ENCODE peak calls at places on chromosomes 4 and X, in five cellular contexts. M is HCT116, E is A549, W is HepG2, F is WTC11. S is an unnamed sample.

GRCh38 chr4:43066415-43066814 is 173.9 kb downstream of the GRXCR1 start:
- DNase-seq in W (no peak), F (no peak), M (no peak), E (no peak), S (no peak)

GRCh38 chrX:134569306-134569705 is 89.0 kb downstream of the PLAC1 start:
- DNase-seq in F (no peak), W (no peak), E (no peak), M (no peak), S (no peak)

GRCh38 chrX:52426810-52427209 is 58.0 kb downstream of the XAGE2 start:
- DNase-seq in M (no peak), W (no peak), E (no peak), F (no peak), S (no peak)

GRCh38 chr4:160026720-160027119 is 923.8 kb downstream of the RAPGEF2 start:
- DNase-seq in W (no peak), E (peak; percentile 80), F (peak; percentile 44), M (peak; percentile 39), S (peak; percentile 14)

GRCh38 chr4:11728165-11728564 is 299.5 kb upstream of the HS3ST1 start:
- DNase-seq in E (no peak), W (no peak), M (no peak), F (no peak), S (no peak)

GRCh38 chr4:150960818-150961217 is 54.3 kb downstream of the LRBA start:
- DNase-seq in W (peak; percentile 35), F (peak; percentile 69), E (peak; percentile 53), M (no peak), S (peak; percentile 34)

GRCh38 chrX:34716322-34716721 is 59.2 kb upstream of the TMEM47 start:
- DNase-seq in F (no peak), E (peak; percentile 2), W (no peak), M (no peak), S (no peak)

GRCh38 chr4:147790412-147790811 is 58.5 kb downstream of the ARHGAP10 start:
- DNase-seq in M (no peak), E (no peak), W (no peak), F (no peak), S (no peak)

GRCh38 chrX:149867488-149867887 is 13.5 kb upstream of the MAGEA8 start:
- DNase-seq in W (no peak), F (no peak), M (no peak), E (no peak), S (no peak)

GRCh38 chrX:115564243-115564642 is 3.3 kb downstream of the PLS3 start:
- DNase-seq in M (no peak), E (no peak), W (peak; percentile 10), F (no peak), S (no peak)

GRCh38 chr4:37641886-37642849 is 44.0 kb downstream of the RELL1 start:
- DNase-seq in E (no peak), M (no peak), W (peak; percentile 60), F (no peak), S (no peak)

GRCh38 chrX:111352424-111352823 is 59.6 kb downstream of the DCX start:
- DNase-seq in M (no peak), E (peak; percentile 0), W (peak; percentile 0), F (no peak), S (no peak)

GRCh38 chr4:70992354-70992753 is 1.1 kb upstream of the DCK start:
- DNase-seq in F (peak; percentile 21), W (no peak), E (peak; percentile 28), M (peak; percentile 23), S (peak; percentile 33)

GRCh38 chr4:15729910-15730533 is 27.2 kb downstream of the BST1 start:
- DNase-seq in E (peak; percentile 40), M (peak; percentile 19), W (peak; percentile 45), F (no peak), S (peak; percentile 75)

GRCh38 chr4:176635372-176636261 is 157.1 kb downstream of the VEGFC start:
- DNase-seq in M (no peak), E (peak; percentile 97), F (no peak), W (no peak), S (peak; percentile 24)

GRCh38 chr4:925771-926500 is 6.2 kb downstream of the GAK start:
- DNase-seq in M (no peak), E (no peak), W (no peak), F (no peak), S (no peak)

GRCh38 chr4:184792334-184792733 is 33.4 kb downstream of the ACSL1 start:
- DNase-seq in W (no peak), E (no peak), M (no peak), F (no peak), S (no peak)

GRCh38 chrX:1223253-1223621 is 10.8 kb upstream of the CRLF2 start:
- DNase-seq in M (no peak), F (no peak), W (no peak), E (no peak), S (no peak)

GRCh38 chr4:80610845-80611244 is 275.3 kb downstream of the CFAP299 start:
- DNase-seq in F (no peak), E (no peak), W (no peak), M (no peak), S (peak; percentile 53)

GRCh38 chr4:27186710-27187109 is 326.1 kb downstream of the STIM2 start:
- DNase-seq in M (no peak), F (no peak), E (no peak), W (no peak), S (no peak)

GRCh38 chr4:27184508-27185155 is 324.0 kb downstream of the STIM2 start:
- DNase-seq in E (no peak), M (no peak), W (no peak), F (no peak), S (no peak)

GRCh38 chr4:27194599-27194998 is 334.0 kb downstream of the STIM2 start:
- DNase-seq in W (no peak), E (no peak), M (no peak), F (no peak), S (no peak)

GRCh38 chr4:27187786-27188185 is 327.1 kb downstream of the STIM2 start:
- DNase-seq in W (no peak), F (no peak), E (no peak), M (no peak), S (no peak)

GRCh38 chr4:27189683-27190082 is 329.0 kb downstream of the STIM2 start:
- DNase-seq in F (no peak), M (no peak), E (no peak), W (no peak), S (no peak)
- TF ChIP-seq MAX in F (no peak), M (no peak), E (no peak), W (no peak), S (no peak)

DNA sequence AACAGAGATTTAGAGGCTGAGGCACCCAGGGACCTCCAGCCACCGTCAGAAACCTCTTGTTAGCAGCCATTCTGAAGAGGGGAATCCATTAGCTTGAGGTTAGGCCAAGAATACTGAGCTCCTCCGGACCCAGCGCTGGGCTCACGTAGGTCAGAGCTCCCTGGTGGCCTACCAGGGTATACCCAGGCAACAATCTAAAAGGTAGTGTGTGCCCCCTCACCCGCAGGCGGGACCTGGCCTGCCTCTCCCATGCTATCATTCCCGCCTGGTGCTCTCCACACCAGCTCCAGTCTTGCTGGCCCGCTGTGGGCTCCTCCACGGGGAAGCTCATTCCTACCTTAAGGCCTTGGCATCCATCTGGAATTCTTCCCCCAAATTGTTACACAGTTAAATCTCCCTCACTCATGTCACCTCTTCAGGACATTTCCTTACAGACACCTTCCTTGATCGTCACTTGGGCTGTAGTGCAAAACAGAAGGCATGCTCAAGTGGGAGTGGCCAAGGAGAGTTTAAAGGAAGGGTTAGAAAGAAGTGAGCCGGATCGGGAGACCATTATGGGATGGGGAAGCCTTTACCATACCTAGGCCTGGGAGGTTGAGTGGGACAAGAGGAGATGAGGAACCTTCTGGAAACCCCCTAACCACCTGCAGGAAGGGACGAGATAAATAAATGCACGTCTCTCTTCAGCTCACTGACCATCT is 102.5 kb downstream of the UCHL1 start:
- DNase-seq in F (peak; percentile 60), W (no peak), E (peak; percentile 84), M (no peak), S (no peak)
- TF ChIP-seq MAX in F (no peak), W (no peak), E (peak; percentile 27), M (no peak), S (no peak)

DNA sequence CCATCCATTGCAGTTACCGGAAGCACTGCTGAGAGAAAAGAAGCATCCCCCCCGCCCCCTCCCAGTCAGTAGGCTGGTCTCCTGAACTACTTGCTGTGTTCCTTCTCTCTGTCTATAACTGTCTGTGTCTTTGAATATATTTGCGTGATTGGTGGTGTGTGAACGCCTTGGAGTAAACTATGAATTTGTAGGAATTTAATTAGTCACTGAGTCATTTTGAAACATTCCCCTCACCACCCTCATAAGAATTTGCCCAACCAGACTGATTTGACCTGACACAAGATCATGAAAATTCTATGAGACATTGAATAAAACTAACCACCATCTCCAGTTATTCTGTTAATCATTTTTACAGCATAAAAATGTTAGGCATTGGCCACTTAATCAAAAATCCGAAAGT is 6.8 kb upstream of the NXF3 start:
- DNase-seq in F (no peak), W (no peak), E (no peak), M (no peak), S (no peak)
- TF ChIP-seq MAX in F (no peak), W (no peak), E (no peak), M (no peak), S (no peak)

GRCh38 chr4:13543091-13543581 is 1.2 kb downstream of the NKX3-2 start:
- DNase-seq in M (no peak), W (no peak), F (no peak), E (no peak), S (no peak)

GRCh38 chr4:13545394-13545808 is 1.1 kb upstream of the NKX3-2 start:
- DNase-seq in E (no peak), M (no peak), F (no peak), W (no peak), S (no peak)

GRCh38 chr4:13543648-13544555 is at the start of gene NKX3-2:
- DNase-seq in W (no peak), M (no peak), E (no peak), F (no peak), S (peak; percentile 70)

GRCh38 chr4:13546374-13546854 is 2.1 kb upstream of the NKX3-2 start:
- DNase-seq in M (no peak), F (no peak), E (no peak), W (no peak), S (no peak)

DNA sequence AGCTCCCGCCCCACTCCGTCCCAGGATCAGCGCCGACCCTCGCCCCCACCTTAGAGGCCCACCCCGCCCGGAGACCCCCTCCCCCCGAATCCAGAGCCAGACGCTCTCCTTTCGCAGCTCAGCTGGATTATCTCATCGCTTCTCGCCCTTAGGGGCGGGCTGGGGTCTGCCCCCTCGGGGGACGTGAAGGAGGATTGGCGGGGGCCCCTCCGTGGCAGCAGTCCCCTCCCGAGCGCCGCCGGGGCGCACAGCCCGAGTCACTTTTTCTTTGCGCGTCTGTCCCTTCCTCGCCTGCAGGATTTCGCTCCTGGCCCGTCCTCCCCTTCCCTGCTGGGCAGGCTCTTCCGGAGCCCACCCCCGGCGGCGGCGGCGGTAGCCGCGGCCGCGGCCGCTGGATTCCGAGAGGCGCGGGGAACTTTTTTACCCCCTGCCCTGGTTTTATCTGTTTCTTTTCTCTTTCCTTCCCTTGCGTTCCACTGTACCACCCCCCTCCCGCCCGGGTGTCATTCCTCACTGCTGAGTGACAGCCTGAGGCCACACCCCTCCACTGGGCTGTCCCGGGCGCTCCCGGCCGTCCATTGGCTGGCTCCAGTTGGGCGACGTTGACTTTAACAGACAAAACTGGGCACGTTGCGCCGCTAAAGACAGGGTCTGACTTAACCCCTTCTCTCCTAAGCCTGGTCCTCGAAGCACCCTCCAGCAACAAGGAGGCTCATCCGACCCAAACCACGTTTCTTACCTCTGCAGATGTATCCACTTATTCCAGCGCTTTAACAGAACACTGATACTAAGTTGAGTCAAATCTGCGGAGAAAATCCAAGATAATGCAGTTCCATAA is 467 bp upstream of the NKX3-2 start:
- DNase-seq in F (peak; percentile 95), W (peak; percentile 66), M (peak; percentile 81), E (peak; percentile 73), S (peak; percentile 96)
- TF ChIP-seq MAX in F (peak; percentile 62), W (peak; percentile 94), M (peak; percentile 98), E (peak; percentile 94), S (peak; percentile 76)

GRCh38 chrX:73930300-73930699 is 367.3 kb downstream of the CHIC1 start:
- DNase-seq in M (no peak), W (no peak), F (no peak), E (peak; percentile 31), S (no peak)
- TF ChIP-seq MAX in M (no peak), W (no peak), F (no peak), E (no peak), S (no peak)